ENCODE peak calls at places on chromosome 13, in ten cellular contexts. L, A, C, K, E, J, D, Y, P and Z are unnamed samples.

GRCh38 chr13:102856603-102857002 is 10.8 kb downstream of the ERCC5 start:
- DNase-seq in L (peak; percentile 48), A (no peak), C (no peak), K (no peak), E (no peak), J (peak; percentile 33), D (no peak), Y (peak; percentile 48), P (no peak), Z (peak; percentile 68)

GRCh38 chr13:64912141-64912540 is 2318.0 kb downstream of the PCDH9 start:
- DNase-seq in L (no peak), A (no peak), C (no peak), K (no peak), E (no peak), J (no peak), D (no peak), Y (peak; percentile 82), P (no peak), Z (peak; percentile 42)

GRCh38 chr13:24076124-24076523 is 84.4 kb upstream of the SPATA13 start:
- DNase-seq in L (peak; percentile 63), A (no peak), C (no peak), K (no peak), E (no peak), J (peak; percentile 81), D (peak; percentile 19), Y (no peak), P (no peak), Z (no peak)

GRCh38 chr13:111467111-111467890 is 146.9 kb downstream of the TEX29 start:
- DNase-seq in L (no peak), A (no peak), C (no peak), K (no peak), E (no peak), J (no peak), D (no peak), Y (no peak), P (no peak), Z (no peak)

GRCh38 chr13:39038569-39038898 is 278 bp downstream of the NHLRC3 start:
- DNase-seq in L (no peak), A (peak; percentile 44), C (peak; percentile 81), K (peak; percentile 85), E (no peak), J (no peak), D (no peak), Y (no peak), P (no peak), Z (no peak)

GRCh38 chr13:103100795-103101194 is 34.6 kb upstream of the SLC10A2 start:
- DNase-seq in L (no peak), A (no peak), C (no peak), K (no peak), E (no peak), J (no peak), D (no peak), Y (no peak), P (no peak), Z (no peak)

GRCh38 chr13:39311619-39312018 is 273.4 kb downstream of the NHLRC3 start:
- DNase-seq in L (no peak), A (no peak), C (no peak), K (no peak), E (no peak), J (no peak), D (no peak), Y (peak; percentile 22), P (no peak), Z (peak; percentile 42)

GRCh38 chr13:30963794-30964193 is 31.3 kb downstream of the TEX26 start:
- DNase-seq in L (peak; percentile 46), A (no peak), C (no peak), K (no peak), E (no peak), J (peak; percentile 23), D (no peak), Y (peak; percentile 46), P (no peak), Z (peak; percentile 18)

GRCh38 chr13:28719656-28720055 is 886 bp upstream of the SLC46A3 start:
- DNase-seq in L (no peak), A (no peak), C (no peak), K (no peak), E (no peak), J (no peak), D (no peak), Y (peak; percentile 81), P (no peak), Z (peak; percentile 70)

GRCh38 chr13:110301606-110302131 is 5.3 kb downstream of the COL4A1 start:
- DNase-seq in L (no peak), A (no peak), C (no peak), K (peak; percentile 79), E (no peak), J (no peak), D (no peak), Y (peak; percentile 80), P (no peak), Z (peak; percentile 83)

GRCh38 chr13:77975358-77976042 is 56.9 kb upstream of the EDNRB start:
- DNase-seq in L (no peak), A (no peak), C (no peak), K (no peak), E (no peak), J (no peak), D (no peak), Y (no peak), P (no peak), Z (no peak)

GRCh38 chr13:47455581-47455980 is 545.5 kb downstream of the SUCLA2 start:
- DNase-seq in L (no peak), A (no peak), C (no peak), K (no peak), E (peak; percentile 12), J (no peak), D (no peak), Y (peak; percentile 23), P (no peak), Z (no peak)
- TF ChIP-seq CTCF in L (no peak), A (no peak), C (no peak), K (no peak), E (no peak), J (no peak), D (no peak), Y (peak; percentile 7), P (no peak), Z (peak; percentile 12)

DNA sequence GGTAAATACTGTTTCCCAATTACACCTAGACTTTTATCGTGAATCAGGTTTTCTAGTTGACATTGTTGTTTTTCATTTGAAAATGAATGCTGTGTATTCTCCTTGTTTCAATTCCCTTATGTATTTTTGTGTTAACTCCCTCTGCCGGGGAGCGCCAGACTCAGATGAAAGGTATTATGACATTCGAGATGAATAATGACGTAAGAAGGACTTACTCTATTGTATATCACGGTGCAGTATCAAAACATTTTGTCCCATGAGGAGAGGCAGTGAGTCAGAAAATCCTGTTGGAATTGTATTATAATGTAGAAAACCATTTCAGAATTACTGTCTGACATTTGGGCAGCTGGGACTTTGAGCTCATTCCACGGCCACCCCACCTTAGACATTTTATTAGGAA is 61.6 kb downstream of the LRCH1 start:
- DNase-seq in L (no peak), A (no peak), C (no peak), K (no peak), E (no peak), J (no peak), D (peak; percentile 29), Y (peak; percentile 95), P (no peak), Z (peak; percentile 62)
- TF ChIP-seq CTCF in L (no peak), A (no peak), C (no peak), K (no peak), E (no peak), J (no peak), D (peak; percentile 20), Y (peak; percentile 48), P (no peak), Z (peak; percentile 51)

GRCh38 chr13:27106144-27106543 is 65.5 kb downstream of the USP12 start:
- DNase-seq in L (no peak), A (no peak), C (no peak), K (no peak), E (no peak), J (no peak), D (no peak), Y (no peak), P (no peak), Z (no peak)

GRCh38 chr13:27097691-27098090 is 73.9 kb downstream of the USP12 start:
- DNase-seq in L (no peak), A (no peak), C (no peak), K (no peak), E (no peak), J (no peak), D (no peak), Y (no peak), P (no peak), Z (no peak)

GRCh38 chr13:27104606-27105005 is 67.0 kb downstream of the USP12 start:
- DNase-seq in L (no peak), A (no peak), C (no peak), K (no peak), E (no peak), J (no peak), D (no peak), Y (no peak), P (no peak), Z (no peak)

GRCh38 chr13:27101847-27102246 is 69.8 kb downstream of the USP12 start:
- DNase-seq in L (no peak), A (no peak), C (no peak), K (no peak), E (no peak), J (no peak), D (no peak), Y (no peak), P (no peak), Z (no peak)

DNA sequence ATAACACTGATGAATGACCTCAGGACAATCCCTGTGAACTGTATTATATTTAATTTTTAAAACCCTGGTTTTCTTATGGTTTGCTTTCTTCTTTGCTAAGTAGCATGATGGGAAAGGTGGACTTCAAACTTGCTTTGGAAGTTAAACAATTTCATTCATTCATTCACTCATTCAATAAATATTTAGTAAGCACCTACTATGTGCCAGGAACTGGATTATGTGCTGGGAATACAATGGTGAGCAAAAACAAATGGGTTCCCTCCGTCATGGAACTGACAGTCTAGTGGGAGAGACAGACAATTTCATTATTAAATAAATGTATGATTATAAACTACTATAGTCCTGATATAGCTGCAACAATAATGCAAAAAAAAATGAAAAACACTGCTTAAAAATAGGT is 70.3 kb downstream of the USP12 start:
- DNase-seq in L (no peak), A (no peak), C (no peak), K (no peak), E (no peak), J (no peak), D (no peak), Y (no peak), P (no peak), Z (no peak)
- TF ChIP-seq CTCF in L (no peak), A (no peak), C (no peak), K (no peak), E (no peak), J (no peak), D (no peak), Y (no peak), P (no peak), Z (no peak)

DNA sequence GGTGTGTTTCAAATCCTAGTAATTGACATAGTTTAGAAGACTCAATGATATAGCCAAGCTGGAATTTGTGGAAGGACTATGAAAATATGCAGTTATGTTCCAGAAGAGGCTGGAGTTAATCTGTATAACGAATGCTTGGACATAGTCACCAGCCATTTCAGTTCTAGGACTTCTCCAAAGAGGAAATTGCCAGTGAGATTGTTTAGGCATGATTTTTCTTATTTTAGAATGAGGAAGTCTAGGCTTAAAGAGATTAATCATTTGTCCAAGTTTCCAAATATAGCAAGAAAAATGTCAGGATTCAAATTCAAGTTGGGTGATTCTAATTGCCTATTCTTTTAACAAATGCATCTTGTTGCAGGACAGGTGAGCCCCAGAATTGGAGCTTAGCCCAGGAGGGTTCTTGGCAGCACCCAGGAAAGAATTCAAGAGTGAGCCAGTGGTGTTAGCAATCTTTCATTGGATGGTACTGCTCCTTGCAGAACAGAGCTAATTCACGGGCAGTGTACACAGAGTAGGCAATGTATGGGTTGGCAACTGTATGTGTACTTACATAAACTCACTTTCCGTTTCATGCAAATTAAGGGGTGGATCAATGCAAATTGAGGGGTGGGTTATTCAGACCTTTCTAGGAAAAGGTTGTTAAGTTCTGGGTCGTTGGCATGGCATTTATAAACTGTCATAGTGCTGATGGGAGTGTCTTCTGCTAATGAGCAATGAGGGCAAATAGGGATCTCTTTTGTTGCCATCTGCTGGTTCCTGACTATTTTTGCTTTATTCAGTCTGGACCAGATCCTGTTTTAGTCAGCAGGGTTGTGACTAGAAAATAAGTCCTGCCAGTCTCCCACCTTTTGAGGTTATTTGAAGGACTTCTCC is 763.2 kb upstream of the SLITRK1 start:
- DNase-seq in L (no peak), A (no peak), C (no peak), K (no peak), E (no peak), J (peak; percentile 17), D (no peak), Y (peak; percentile 37), P (peak; percentile 34), Z (no peak)
- TF ChIP-seq CTCF in L (no peak), A (no peak), C (no peak), K (no peak), E (no peak), J (no peak), D (no peak), Y (no peak), P (no peak), Z (no peak)